ENCODE peak calls at places on chromosomes 2 and 18, in eight cellular contexts. A is tibial artery, B is kidney epithelial cell, O is tibial nerve, C is fibroblast of pulmonary artery, U is epithelial cell of esophagus, N is AG04449, W is upper lobe of right lung. T is an unnamed sample.

GRCh38 chr2:105761931-105762515 is 17.3 kb downstream of the NCK2 start:
- DNase-seq in N (no peak), C (no peak), B (no peak), A (no peak), O (no peak), W (no peak), U (no peak), T (no peak)

GRCh38 chr2:181953773-181954537 is 31.7 kb upstream of the PPP1R1C start:
- DNase-seq in A (no peak), B (no peak), C (peak; percentile 78), O (peak; percentile 25), W (peak; percentile 63), U (peak; percentile 66), N (no peak), T (no peak)

GRCh38 chr2:217231212-217231611 is 371.3 kb upstream of the TNP1 start:
- DNase-seq in U (no peak), O (no peak), A (no peak), C (peak; percentile 18), N (no peak), B (no peak), W (no peak), T (no peak)

GRCh38 chr2:86675611-86676015 is 44.5 kb upstream of the RMND5A start:
- DNase-seq in B (no peak), A (no peak), N (no peak), C (no peak), O (no peak), U (peak; percentile 59), W (no peak), T (no peak)

GRCh38 chr2:173451137-173451536 is 96.5 kb downstream of the CDCA7 start:
- DNase-seq in B (no peak), A (no peak), C (no peak), U (no peak), O (no peak), N (no peak), W (no peak), T (no peak)

GRCh38 chr2:212097001-212097400 is 441.6 kb downstream of the ERBB4 start:
- DNase-seq in A (no peak), W (no peak), O (no peak), B (no peak), N (no peak), U (peak; percentile 56), C (no peak), T (no peak)

GRCh38 chr2:236661064-236661761 is 91.6 kb downstream of the ACKR3 start:
- DNase-seq in W (no peak), C (peak; percentile 25), N (no peak), O (no peak), U (peak; percentile 88), B (peak; percentile 66), A (no peak), T (no peak)

GRCh38 chr2:147469471-147469870 is 375.4 kb upstream of the ACVR2A start:
- DNase-seq in O (no peak), N (no peak), U (no peak), W (no peak), B (no peak), C (no peak), A (no peak), T (no peak)

GRCh38 chr2:75619992-75620740 is 26.4 kb upstream of the MRPL19 start:
- DNase-seq in A (no peak), W (no peak), C (no peak), N (no peak), U (peak; percentile 46), B (no peak), O (no peak), T (no peak)

GRCh38 chr2:233063269-233063975 is 3.3 kb downstream of the INPP5D start:
- DNase-seq in W (peak; percentile 62), C (no peak), N (no peak), B (no peak), O (no peak), U (no peak), A (peak; percentile 59), T (no peak)

GRCh38 chr2:33579226-33579625 is 19.9 kb downstream of the FAM98A start:
- DNase-seq in U (no peak), B (no peak), N (no peak), A (no peak), W (no peak), O (no peak), C (no peak), T (no peak)

GRCh38 chr18:21184396-21184996 is 57.5 kb upstream of the GREB1L start:
- DNase-seq in B (no peak), O (no peak), U (peak; percentile 40), N (no peak), A (no peak), W (no peak), C (no peak), T (no peak)

GRCh38 chr2:9847140-9847539 is 3.9 kb downstream of the TAF1B start:
- DNase-seq in B (no peak), O (no peak), U (peak; percentile 91), A (no peak), N (no peak), C (no peak), W (no peak), T (no peak)

GRCh38 chr2:30293303-30293912 is 62.1 kb downstream of the LBH start:
- DNase-seq in A (peak; percentile 37), N (peak; percentile 99), O (no peak), C (peak; percentile 52), U (peak; percentile 95), W (no peak), B (peak; percentile 96), T (peak; percentile 67)

GRCh38 chr18:78784861-78785260 is 194.8 kb upstream of the SALL3 start:
- DNase-seq in C (no peak), B (no peak), W (no peak), U (no peak), N (no peak), O (no peak), A (no peak), T (no peak)

GRCh38 chr2:189880963-189881362 is 96.7 kb downstream of the PMS1 start:
- DNase-seq in C (no peak), O (no peak), B (no peak), A (no peak), W (no peak), U (no peak), N (no peak), T (no peak)

GRCh38 chr2:45812039-45812500 is 160.6 kb downstream of the PRKCE start:
- DNase-seq in N (peak; percentile 50), U (peak; percentile 89), C (peak; percentile 40), B (no peak), W (no peak), O (no peak), A (no peak), T (peak; percentile 15)

GRCh38 chr18:56451188-56451587 is 187.2 kb downstream of the TXNL1 start:
- DNase-seq in O (no peak), W (no peak), B (no peak), C (no peak), U (peak; percentile 75), A (no peak), N (no peak), T (no peak)

GRCh38 chr18:3652380-3653262 is 202.6 kb downstream of the TGIF1 start:
- DNase-seq in O (no peak), B (peak; percentile 79), C (peak; percentile 99), A (peak; percentile 69), U (peak; percentile 100), N (peak; percentile 79), W (no peak), T (peak; percentile 63)

GRCh38 chr2:225779829-225780228 is 380.3 kb downstream of the NYAP2 start:
- DNase-seq in B (no peak), C (peak; percentile 1), W (no peak), U (no peak), O (no peak), N (no peak), A (no peak), T (no peak)

DNA sequence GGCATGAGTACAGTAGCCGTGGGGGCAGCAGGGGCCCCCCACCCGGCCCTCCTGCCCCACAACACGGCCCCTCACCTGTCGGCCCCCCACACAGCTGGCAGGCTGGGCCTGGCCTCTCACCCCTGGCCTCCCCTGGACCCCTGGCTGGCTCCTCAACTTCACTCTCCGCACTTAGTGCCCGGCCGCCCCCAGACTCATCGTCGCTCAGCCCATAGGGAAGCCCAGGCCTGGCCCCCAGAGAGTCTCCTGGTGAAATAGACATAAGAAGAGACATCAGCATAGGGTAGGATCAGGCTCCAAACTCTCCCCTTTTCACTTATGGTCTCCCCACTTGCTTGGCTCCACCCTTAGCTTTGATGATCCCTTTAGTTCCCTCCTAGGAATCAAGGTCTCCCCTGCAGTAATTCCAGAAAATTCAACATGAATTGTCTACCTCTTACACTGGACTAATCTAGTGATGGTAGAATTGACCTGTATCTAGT is 1.7 kb downstream of the ZNF513 start:
- DNase-seq in A (no peak), W (no peak), C (no peak), U (no peak), N (no peak), B (no peak), O (no peak), T (no peak)
- H3K4me3 ChIP-seq in A (no peak overlapping the region), W (peak overlapping the region; percentile 78), C (peak overlapping the region; percentile 87), U (peak overlapping the region; percentile 74), N (peak overlapping the region; percentile 3), B (no peak overlapping the region), O (no peak overlapping the region), T (no peak overlapping the region)

DNA sequence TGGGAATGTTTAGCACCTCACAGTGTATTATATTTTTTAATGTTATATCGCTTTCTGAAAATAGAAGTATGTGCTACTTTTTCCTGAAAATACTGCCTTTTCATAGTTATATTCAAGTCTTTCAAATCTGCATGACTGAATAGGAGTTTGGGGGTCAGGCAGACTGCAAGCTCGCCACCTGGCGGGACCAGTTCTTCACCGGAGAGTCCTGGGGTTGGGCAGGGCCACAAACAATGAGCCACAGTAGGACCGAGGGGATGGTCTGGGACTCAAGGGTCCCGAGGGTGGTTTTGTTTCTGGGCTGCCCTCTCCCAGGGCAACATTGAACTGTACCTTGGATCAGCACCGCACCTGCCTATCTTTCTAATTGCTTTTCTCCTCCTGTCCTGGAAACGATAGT is 70.6 kb downstream of the VWA3B start:
- DNase-seq in N (no peak), C (no peak), B (no peak), A (no peak), W (no peak), O (no peak), U (no peak), T (no peak)
- TF ChIP-seq CTCF in N (no peak), C (no peak), B (no peak), A (no peak), W (no peak), O (no peak), U (no peak), T (no peak)

GRCh38 chr2:3036432-3037125 is 341.0 kb downstream of the EIPR1 start:
- DNase-seq in O (no peak), B (no peak), A (no peak), W (no peak), U (no peak), N (no peak), C (no peak), T (no peak)
- H3K4me3 ChIP-seq in O (no peak overlapping the region), B (no peak overlapping the region), A (no peak overlapping the region), W (no peak overlapping the region), U (no peak overlapping the region), N (no peak overlapping the region), C (no peak overlapping the region), T (no peak overlapping the region)

GRCh38 chr2:178498137-178498536 is 17.9 kb downstream of the PLEKHA3 start:
- DNase-seq in N (no peak), C (no peak), B (no peak), A (no peak), W (no peak), O (no peak), U (no peak), T (no peak)

GRCh38 chr2:178499640-178500039 is 19.4 kb downstream of the PLEKHA3 start:
- DNase-seq in O (no peak), W (no peak), A (no peak), U (no peak), B (no peak), N (no peak), C (no peak), T (no peak)

GRCh38 chr2:178491612-178492011 is 11.4 kb downstream of the PLEKHA3 start:
- DNase-seq in W (no peak), O (no peak), B (no peak), U (peak; percentile 39), A (no peak), N (no peak), C (no peak), T (no peak)

GRCh38 chr2:178496049-178496448 is 15.8 kb downstream of the PLEKHA3 start:
- DNase-seq in W (no peak), C (no peak), O (no peak), N (no peak), U (no peak), B (no peak), A (no peak), T (no peak)
- TF ChIP-seq CTCF in W (no peak), C (no peak), O (no peak), N (no peak), U (no peak), B (no peak), A (no peak), T (no peak)

T was measured in BJ.